ENCODE peak calls at places on chromosome 3, in nine cellular contexts. C is NCI-H460; N is heart left ventricle; I is T follicular helper cell; U is mucosa of gallbladder; Y is left lung; T is osteoblast; M is activated CD4-positive, alpha-beta T cell treated with anti-CD3 and anti-CD28 coated beads, Interleukin-2, amount 50 U/mL, for 24 hours; B is omental fat pad. P is an unnamed sample.

GRCh38 chr3:3594986-3595385 is 204.2 kb upstream of the LRRN1 start:
- DNase-seq in Y (no peak), T (no peak), M (no peak), I (no peak), C (no peak), N (no peak), B (no peak), U (no peak), P (no peak)

GRCh38 chr3:51718547-51719412 is 11.9 kb downstream of the GRM2 start:
- DNase-seq in T (peak), B (no peak), Y (peak), M (peak), C (peak), N (peak), U (peak), I (no peak), P (peak)

GRCh38 chr3:166456291-166456690 is 619.1 kb upstream of the BCHE start:
- DNase-seq in U (no peak), C (no peak), Y (no peak), I (no peak), B (no peak), N (no peak), T (no peak), M (no peak), P (no peak)

GRCh38 chr3:119792270-119792669 is 10.4 kb downstream of the NR1I2 start:
- DNase-seq in I (no peak), Y (no peak), U (no peak), B (no peak), T (no peak), M (no peak), C (no peak), N (no peak), P (no peak)

GRCh38 chr3:160448845-160449659 is 534 bp downstream of the TRIM59 start:
- DNase-seq in M (peak), U (no peak), C (peak), T (no peak), Y (no peak), B (no peak), I (peak), N (no peak), P (no peak)

GRCh38 chr3:52873433-52874159 is 23.8 kb downstream of the STIMATE start:
- DNase-seq in I (no peak), M (no peak), U (no peak), T (peak), Y (no peak), B (no peak), C (peak), N (no peak), P (no peak)

GRCh38 chr3:102129774-102130608 is 280.7 kb downstream of the NFKBIZ start:
- DNase-seq in M (no peak), T (peak), U (peak), I (no peak), C (no peak), B (no peak), N (peak), Y (no peak), P (no peak)

GRCh38 chr3:169430687-169431404 is 232.7 kb downstream of the MECOM start:
- DNase-seq in U (no peak), T (peak), C (no peak), I (no peak), M (no peak), B (no peak), N (peak), Y (no peak), P (no peak)

P was measured in Right ventricle myocardium superior.